ENCODE peak calls at places on chromosomes 12 and 14, in ten cellular contexts. One of them, this sample, is unnamed.

GRCh38 chr14:90512332-90512951 is 115.6 kb downstream of the CALM1 start:
- DNase-seq in endodermal cell: no peak
- DNase-seq in fibroblast of lung: no peak
- DNase-seq in GM12865: no peak
- DNase-seq in fibroblast of the aortic adventitia: no peak
- DNase-seq in upper lobe of right lung: no peak
- DNase-seq in MCF 10A: no peak
- DNase-seq in right lobe of liver: no peak
- DNase-seq in BJ: no peak
- DNase-seq in right atrium auricular region: no peak
- DNase-seq in this sample: no peak

GRCh38 chr12:105292705-105293104 is 37.8 kb upstream of the C12orf75 start:
- DNase-seq in endodermal cell: no peak
- DNase-seq in fibroblast of lung: peak
- DNase-seq in GM12865: no peak
- DNase-seq in fibroblast of the aortic adventitia: peak
- DNase-seq in upper lobe of right lung: no peak
- DNase-seq in MCF 10A: no peak
- DNase-seq in right lobe of liver: no peak
- DNase-seq in BJ: no peak
- DNase-seq in right atrium auricular region: no peak
- DNase-seq in this sample: no peak

GRCh38 chr14:86852530-86852929 is 1140.5 kb downstream of the GALC start:
- DNase-seq in endodermal cell: no peak
- DNase-seq in fibroblast of lung: peak
- DNase-seq in GM12865: no peak
- DNase-seq in fibroblast of the aortic adventitia: no peak
- DNase-seq in upper lobe of right lung: no peak
- DNase-seq in MCF 10A: no peak
- DNase-seq in right lobe of liver: no peak
- DNase-seq in BJ: peak
- DNase-seq in right atrium auricular region: no peak
- DNase-seq in this sample: no peak

GRCh38 chr12:65100140-65100539 is 21.0 kb downstream of the WIF1 start:
- DNase-seq in endodermal cell: no peak
- DNase-seq in fibroblast of lung: no peak
- DNase-seq in GM12865: peak
- DNase-seq in fibroblast of the aortic adventitia: no peak
- DNase-seq in upper lobe of right lung: no peak
- DNase-seq in MCF 10A: peak
- DNase-seq in right lobe of liver: no peak
- DNase-seq in BJ: no peak
- DNase-seq in right atrium auricular region: no peak
- DNase-seq in this sample: no peak

GRCh38 chr14:36827861-36828260 is 166.2 kb downstream of the PAX9 start:
- DNase-seq in endodermal cell: no peak
- DNase-seq in fibroblast of lung: no peak
- DNase-seq in GM12865: no peak
- DNase-seq in fibroblast of the aortic adventitia: no peak
- DNase-seq in upper lobe of right lung: no peak
- DNase-seq in MCF 10A: peak
- DNase-seq in right lobe of liver: no peak
- DNase-seq in BJ: no peak
- DNase-seq in right atrium auricular region: no peak
- DNase-seq in this sample: no peak

GRCh38 chr12:96981053-96981452 is 74.0 kb downstream of the NEDD1 start:
- DNase-seq in endodermal cell: no peak
- DNase-seq in fibroblast of lung: peak
- DNase-seq in GM12865: no peak
- DNase-seq in fibroblast of the aortic adventitia: peak
- DNase-seq in upper lobe of right lung: no peak
- DNase-seq in MCF 10A: peak
- DNase-seq in right lobe of liver: no peak
- DNase-seq in BJ: peak
- DNase-seq in right atrium auricular region: no peak
- DNase-seq in this sample: no peak

GRCh38 chr14:103846569-103847438 is 571 bp downstream of the PPP1R13B start:
- DNase-seq in endodermal cell: peak
- DNase-seq in fibroblast of lung: peak
- DNase-seq in GM12865: peak
- DNase-seq in fibroblast of the aortic adventitia: peak
- DNase-seq in upper lobe of right lung: peak
- DNase-seq in MCF 10A: peak
- DNase-seq in right lobe of liver: peak
- DNase-seq in BJ: no peak
- DNase-seq in right atrium auricular region: no peak
- DNase-seq in this sample: peak

GRCh38 chr14:21025374-21026151 is 702 bp upstream of the NDRG2 start:
- DNase-seq in endodermal cell: peak
- DNase-seq in fibroblast of lung: no peak
- DNase-seq in GM12865: no peak
- DNase-seq in fibroblast of the aortic adventitia: no peak
- DNase-seq in upper lobe of right lung: peak
- DNase-seq in MCF 10A: no peak
- DNase-seq in right lobe of liver: peak
- DNase-seq in BJ: no peak
- DNase-seq in right atrium auricular region: peak
- DNase-seq in this sample: peak

GRCh38 chr12:93689076-93689834 is 12.1 kb downstream of the CRADD start:
- DNase-seq in endodermal cell: no peak
- DNase-seq in fibroblast of lung: no peak
- DNase-seq in GM12865: no peak
- DNase-seq in fibroblast of the aortic adventitia: no peak
- DNase-seq in upper lobe of right lung: no peak
- DNase-seq in MCF 10A: no peak
- DNase-seq in right lobe of liver: no peak
- DNase-seq in BJ: no peak
- DNase-seq in right atrium auricular region: no peak
- DNase-seq in this sample: no peak

GRCh38 chr12:88313554-88313953 is 171.4 kb downstream of the TMTC3 start:
- DNase-seq in endodermal cell: no peak
- DNase-seq in fibroblast of lung: no peak
- DNase-seq in GM12865: no peak
- DNase-seq in fibroblast of the aortic adventitia: no peak
- DNase-seq in upper lobe of right lung: no peak
- DNase-seq in MCF 10A: no peak
- DNase-seq in right lobe of liver: no peak
- DNase-seq in BJ: no peak
- DNase-seq in right atrium auricular region: no peak
- DNase-seq in this sample: no peak

GRCh38 chr12:43836455-43836989 is 641 bp downstream of the TMEM117 start:
- DNase-seq in endodermal cell: no peak
- DNase-seq in fibroblast of lung: peak
- DNase-seq in GM12865: peak
- DNase-seq in fibroblast of the aortic adventitia: peak
- DNase-seq in upper lobe of right lung: no peak
- DNase-seq in MCF 10A: peak
- DNase-seq in right lobe of liver: no peak
- DNase-seq in BJ: peak
- DNase-seq in right atrium auricular region: no peak
- DNase-seq in this sample: no peak

GRCh38 chr12:49131973-49132461 is 822 bp upstream of the TUBA1B start:
- DNase-seq in endodermal cell: no peak
- DNase-seq in fibroblast of lung: peak
- DNase-seq in GM12865: no peak
- DNase-seq in fibroblast of the aortic adventitia: peak
- DNase-seq in upper lobe of right lung: no peak
- DNase-seq in MCF 10A: peak
- DNase-seq in right lobe of liver: no peak
- DNase-seq in BJ: no peak
- DNase-seq in right atrium auricular region: no peak
- DNase-seq in this sample: no peak
- TF ChIP-seq CTCF in endodermal cell: no peak
- TF ChIP-seq CTCF in fibroblast of lung: no peak
- TF ChIP-seq CTCF in GM12865: no peak
- TF ChIP-seq CTCF in fibroblast of the aortic adventitia: no peak
- TF ChIP-seq CTCF in upper lobe of right lung: no peak
- TF ChIP-seq CTCF in MCF 10A: no peak
- TF ChIP-seq CTCF in right lobe of liver: no peak
- TF ChIP-seq CTCF in BJ: no peak
- TF ChIP-seq CTCF in right atrium auricular region: no peak
- TF ChIP-seq CTCF in this sample: no peak

GRCh38 chr12:117590999-117591398 is 229.6 kb upstream of the NOS1 start:
- DNase-seq in endodermal cell: no peak
- DNase-seq in fibroblast of lung: no peak
- DNase-seq in GM12865: no peak
- DNase-seq in fibroblast of the aortic adventitia: no peak
- DNase-seq in upper lobe of right lung: no peak
- DNase-seq in MCF 10A: no peak
- DNase-seq in right lobe of liver: no peak
- DNase-seq in BJ: no peak
- DNase-seq in right atrium auricular region: no peak
- DNase-seq in this sample: no peak
- TF ChIP-seq CTCF in endodermal cell: peak
- TF ChIP-seq CTCF in fibroblast of lung: no peak
- TF ChIP-seq CTCF in GM12865: no peak
- TF ChIP-seq CTCF in fibroblast of the aortic adventitia: no peak
- TF ChIP-seq CTCF in upper lobe of right lung: no peak
- TF ChIP-seq CTCF in MCF 10A: no peak
- TF ChIP-seq CTCF in right lobe of liver: no peak
- TF ChIP-seq CTCF in BJ: no peak
- TF ChIP-seq CTCF in right atrium auricular region: no peak
- TF ChIP-seq CTCF in this sample: no peak

GRCh38 chr12:71759941-71760340 is 5.3 kb downstream of the RAB21 start:
- DNase-seq in endodermal cell: no peak
- DNase-seq in fibroblast of lung: no peak
- DNase-seq in GM12865: no peak
- DNase-seq in fibroblast of the aortic adventitia: no peak
- DNase-seq in upper lobe of right lung: no peak
- DNase-seq in MCF 10A: no peak
- DNase-seq in right lobe of liver: no peak
- DNase-seq in BJ: no peak
- DNase-seq in right atrium auricular region: no peak
- DNase-seq in this sample: no peak

GRCh38 chr12:71755146-71755892 is 656 bp downstream of the RAB21 start:
- DNase-seq in endodermal cell: no peak
- DNase-seq in fibroblast of lung: peak
- DNase-seq in GM12865: peak
- DNase-seq in fibroblast of the aortic adventitia: peak
- DNase-seq in upper lobe of right lung: peak
- DNase-seq in MCF 10A: peak
- DNase-seq in right lobe of liver: no peak
- DNase-seq in BJ: no peak
- DNase-seq in right atrium auricular region: peak
- DNase-seq in this sample: peak

GRCh38 chr12:71756054-71756675 is 1.5 kb downstream of the RAB21 start:
- DNase-seq in endodermal cell: no peak
- DNase-seq in fibroblast of lung: peak
- DNase-seq in GM12865: no peak
- DNase-seq in fibroblast of the aortic adventitia: peak
- DNase-seq in upper lobe of right lung: no peak
- DNase-seq in MCF 10A: no peak
- DNase-seq in right lobe of liver: no peak
- DNase-seq in BJ: no peak
- DNase-seq in right atrium auricular region: no peak
- DNase-seq in this sample: no peak

GRCh38 chr12:71752887-71753286 is 1.8 kb upstream of the RAB21 start:
- DNase-seq in endodermal cell: no peak
- DNase-seq in fibroblast of lung: no peak
- DNase-seq in GM12865: no peak
- DNase-seq in fibroblast of the aortic adventitia: no peak
- DNase-seq in upper lobe of right lung: no peak
- DNase-seq in MCF 10A: no peak
- DNase-seq in right lobe of liver: no peak
- DNase-seq in BJ: no peak
- DNase-seq in right atrium auricular region: no peak
- DNase-seq in this sample: no peak

DNA sequence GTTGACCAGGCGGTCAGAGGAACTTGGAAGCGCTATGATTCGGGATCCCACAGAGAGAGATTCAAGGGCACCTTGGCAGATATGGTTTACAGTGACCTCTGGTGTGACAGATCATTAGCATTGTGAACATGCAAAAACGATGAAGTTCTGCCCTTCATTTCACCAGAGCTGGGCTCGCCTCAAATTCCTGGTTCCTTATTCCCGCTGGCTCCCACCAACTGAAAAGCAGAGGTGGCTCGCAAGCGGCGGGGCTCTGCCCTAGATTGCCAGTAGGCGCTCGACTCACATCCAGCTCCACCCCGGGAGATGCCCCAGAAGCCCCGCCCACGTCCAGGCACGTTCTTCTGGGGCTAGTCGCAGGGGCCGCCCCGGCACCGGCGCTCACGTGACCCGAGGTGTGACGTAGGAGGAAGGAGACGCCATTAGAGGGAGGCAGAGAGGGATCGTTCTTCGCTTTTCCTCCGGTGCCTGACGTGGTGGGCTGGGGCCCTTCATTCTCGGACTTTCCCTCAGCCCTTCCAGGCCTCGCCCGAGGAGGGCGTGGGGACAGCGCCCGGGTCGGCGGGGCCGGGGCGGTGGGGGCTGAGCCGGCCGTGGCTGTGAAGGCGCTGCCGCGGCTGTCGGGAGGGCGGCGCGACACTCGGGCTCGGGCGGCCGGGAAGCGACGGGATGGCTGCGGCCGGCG is at the start of gene RAB21:
- DNase-seq in endodermal cell: peak
- DNase-seq in fibroblast of lung: peak
- DNase-seq in GM12865: peak
- DNase-seq in fibroblast of the aortic adventitia: peak
- DNase-seq in upper lobe of right lung: peak
- DNase-seq in MCF 10A: peak
- DNase-seq in right lobe of liver: peak
- DNase-seq in BJ: peak
- DNase-seq in right atrium auricular region: peak
- DNase-seq in this sample: peak
- TF ChIP-seq CTCF in endodermal cell: peak
- TF ChIP-seq CTCF in fibroblast of lung: no peak
- TF ChIP-seq CTCF in GM12865: no peak
- TF ChIP-seq CTCF in fibroblast of the aortic adventitia: peak
- TF ChIP-seq CTCF in upper lobe of right lung: peak
- TF ChIP-seq CTCF in MCF 10A: no peak
- TF ChIP-seq CTCF in right lobe of liver: peak
- TF ChIP-seq CTCF in BJ: peak
- TF ChIP-seq CTCF in right atrium auricular region: peak
- TF ChIP-seq CTCF in this sample: peak

GRCh38 chr14:67137744-67138371 is 51.4 kb upstream of the GARIN2 start:
- DNase-seq in endodermal cell: no peak
- DNase-seq in fibroblast of lung: peak
- DNase-seq in GM12865: peak
- DNase-seq in fibroblast of the aortic adventitia: peak
- DNase-seq in upper lobe of right lung: no peak
- DNase-seq in MCF 10A: peak
- DNase-seq in right lobe of liver: no peak
- DNase-seq in BJ: no peak
- DNase-seq in right atrium auricular region: no peak
- DNase-seq in this sample: no peak

GRCh38 chr14:67129768-67130167 is 59.5 kb upstream of the GARIN2 start:
- DNase-seq in endodermal cell: no peak
- DNase-seq in fibroblast of lung: no peak
- DNase-seq in GM12865: no peak
- DNase-seq in fibroblast of the aortic adventitia: no peak
- DNase-seq in upper lobe of right lung: no peak
- DNase-seq in MCF 10A: no peak
- DNase-seq in right lobe of liver: no peak
- DNase-seq in BJ: no peak
- DNase-seq in right atrium auricular region: no peak
- DNase-seq in this sample: no peak

GRCh38 chr14:67131691-67132090 is 57.5 kb upstream of the GARIN2 start:
- DNase-seq in endodermal cell: no peak
- DNase-seq in fibroblast of lung: no peak
- DNase-seq in GM12865: no peak
- DNase-seq in fibroblast of the aortic adventitia: no peak
- DNase-seq in upper lobe of right lung: no peak
- DNase-seq in MCF 10A: no peak
- DNase-seq in right lobe of liver: no peak
- DNase-seq in BJ: no peak
- DNase-seq in right atrium auricular region: no peak
- DNase-seq in this sample: no peak

GRCh38 chr14:67133595-67134441 is 55.4 kb upstream of the GARIN2 start:
- DNase-seq in endodermal cell: no peak
- DNase-seq in fibroblast of lung: no peak
- DNase-seq in GM12865: no peak
- DNase-seq in fibroblast of the aortic adventitia: peak
- DNase-seq in upper lobe of right lung: no peak
- DNase-seq in MCF 10A: no peak
- DNase-seq in right lobe of liver: no peak
- DNase-seq in BJ: no peak
- DNase-seq in right atrium auricular region: no peak
- DNase-seq in this sample: no peak
- TF ChIP-seq CTCF in endodermal cell: peak
- TF ChIP-seq CTCF in fibroblast of lung: no peak
- TF ChIP-seq CTCF in GM12865: no peak
- TF ChIP-seq CTCF in fibroblast of the aortic adventitia: no peak
- TF ChIP-seq CTCF in upper lobe of right lung: no peak
- TF ChIP-seq CTCF in MCF 10A: no peak
- TF ChIP-seq CTCF in right lobe of liver: no peak
- TF ChIP-seq CTCF in BJ: no peak
- TF ChIP-seq CTCF in right atrium auricular region: no peak
- TF ChIP-seq CTCF in this sample: no peak